ENCODE peak calls at places on chromosome 19, in seven cellular contexts. X is effector memory CD4-positive, alpha-beta T cell; D is mesenchymal stem cell; N is colonic mucosa; I is left ventricle myocardium inferior; Y is IMR-90; M is psoas muscle. G is an unnamed sample. For H3K4me1, the result is how much of the 10 kb centered on the place peaks cover.

GRCh38 chr19:10713317-10713716 is 4.6 kb upstream of the DNM2 start:
- DNase-seq in X (no peak), D (no peak), N (peak), I (no peak), Y (no peak), M (no peak), G (no peak)

GRCh38 chr19:49809155-49809986 is 3.7 kb downstream of the FUZ start:
- DNase-seq in X (peak), D (peak), N (peak), I (peak), Y (no peak), M (peak), G (peak)

GRCh38 chr19:22545751-22546150 is 88.4 kb upstream of the ZNF492 start:
- DNase-seq in X (no peak), D (no peak), N (peak), I (peak), Y (no peak), M (no peak), G (no peak)

GRCh38 chr19:52786078-52786463 is 520 bp downstream of the ZNF600 start:
- DNase-seq in X (no peak), D (no peak), N (no peak), I (no peak), Y (no peak), M (no peak), G (peak)

GRCh38 chr19:32404939-32405430 is 585 bp upstream of the DPY19L3 start:
- DNase-seq in X (no peak), D (no peak), N (peak), I (peak), Y (peak), M (peak), G (no peak)

GRCh38 chr19:11881151-11881800 is 6.3 kb upstream of the ZNF69 start:
- DNase-seq in X (peak), D (peak), N (peak), I (peak), Y (peak), M (no peak), G (peak)

GRCh38 chr19:1734328-1734966 is 18.9 kb upstream of the ONECUT3 start:
- DNase-seq in X (no peak), D (no peak), N (no peak), I (no peak), Y (no peak), M (no peak), G (no peak)

GRCh38 chr19:37221136-37221535 is 3.1 kb downstream of the ZNF383 start:
- DNase-seq in X (no peak), D (no peak), N (no peak), I (no peak), Y (no peak), M (no peak), G (no peak)

GRCh38 chr19:15244808-15245207 is 12.6 kb upstream of the EPHX3 start:
- DNase-seq in X (no peak), D (no peak), N (no peak), I (no peak), Y (no peak), M (no peak), G (no peak)

GRCh38 chr19:35260694-35261304 is 8.0 kb upstream of the USF2 start:
- DNase-seq in X (no peak), D (no peak), N (peak), I (no peak), Y (no peak), M (no peak), G (no peak)

GRCh38 chr19:50531171-50531612 is 17.5 kb upstream of the ASPDH start:
- DNase-seq in X (no peak), D (no peak), N (no peak), I (no peak), Y (no peak), M (no peak), G (no peak)

GRCh38 chr19:35790981-35791813 is 15.8 kb downstream of the ARHGAP33 start:
- DNase-seq in X (no peak), D (no peak), N (no peak), I (no peak), Y (no peak), M (no peak), G (no peak)

GRCh38 chr19:53196777-53197396 is 3.7 kb upstream of the ZNF665 start:
- DNase-seq in X (peak), D (peak), N (peak), I (peak), Y (peak), M (peak), G (peak)

GRCh38 chr19:52566588-52566987 is 3.5 kb upstream of the ZNF701 start:
- DNase-seq in X (no peak), D (peak), N (no peak), I (no peak), Y (peak), M (no peak), G (peak)

GRCh38 chr19:4913996-4914735 is 4.9 kb downstream of the UHRF1 start:
- DNase-seq in X (peak), D (peak), N (no peak), I (no peak), Y (peak), M (no peak), G (no peak)

GRCh38 chr19:4971424-4971793 is 2.5 kb downstream of the KDM4B start:
- DNase-seq in X (no peak), D (peak), N (peak), I (no peak), Y (no peak), M (no peak), G (no peak)

GRCh38 chr19:37127999-37128820 is 44.3 kb downstream of the ZNF585A start:
- DNase-seq in X (no peak), D (no peak), N (no peak), I (no peak), Y (no peak), M (no peak), G (no peak)

GRCh38 chr19:5609881-5610280 is 12.7 kb downstream of the SAFB2 start:
- DNase-seq in X (no peak), D (no peak), N (no peak), I (no peak), Y (no peak), M (peak), G (no peak)

GRCh38 chr19:35733180-35734125 is 8.8 kb downstream of the IGFLR1 start:
- DNase-seq in X (no peak), D (no peak), N (no peak), I (no peak), Y (no peak), M (no peak), G (no peak)

GRCh38 chr19:10238172-10238783 is 7.1 kb upstream of the S1PR2 start:
- DNase-seq in X (no peak), D (peak), N (peak), I (peak), Y (peak), M (peak), G (no peak)

GRCh38 chr19:50204811-50205675 is 1.6 kb downstream of the MYH14 start:
- DNase-seq in X (no peak), D (no peak), N (peak), I (peak), Y (no peak), M (peak), G (no peak)

GRCh38 chr19:11234486-11235075 is 4.8 kb upstream of the ANGPTL8 start:
- DNase-seq in X (no peak), D (no peak), N (no peak), I (no peak), Y (no peak), M (no peak), G (no peak)

GRCh38 chr19:40811478-40812341 is 12.7 kb downstream of the EGLN2 start:
- DNase-seq in X (no peak), D (peak), N (peak), I (no peak), Y (no peak), M (peak), G (no peak)

GRCh38 chr19:22901431-22902130 is 69.5 kb downstream of the ZNF723 start:
- DNase-seq in X (no peak), D (no peak), N (no peak), I (no peak), Y (no peak), M (no peak), G (no peak)

GRCh38 chr19:33699754-33700407 is 78.1 kb downstream of the CHST8 start:
- DNase-seq in X (no peak), D (no peak), N (no peak), I (no peak), Y (no peak), M (no peak), G (no peak)

GRCh38 chr19:7177926-7178325 is 108.4 kb downstream of the ZNF557 start:
- DNase-seq in X (no peak), D (no peak), N (no peak), I (no peak), Y (peak), M (no peak), G (no peak)

GRCh38 chr19:14629557-14629956 is 45.1 kb downstream of the ADGRE3 start:
- DNase-seq in X (no peak), D (no peak), N (no peak), I (no peak), Y (no peak), M (no peak), G (no peak)

GRCh38 chr19:1847684-1848398 is 442 bp downstream of the REXO1 start:
- DNase-seq in X (no peak), D (peak), N (peak), I (no peak), Y (peak), M (no peak), G (peak)

GRCh38 chr19:1941146-1942077 is at the start of gene CSNK1G2:
- DNase-seq in X (no peak), D (no peak), N (no peak), I (no peak), Y (no peak), M (no peak), G (no peak)

GRCh38 chr19:5624154-5624663 is 1.3 kb downstream of the SAFB start:
- DNase-seq in X (no peak), D (peak), N (peak), I (peak), Y (peak), M (peak), G (peak)

GRCh38 chr19:49149652-49150105 is 5.5 kb downstream of the HRC start:
- DNase-seq in X (no peak), D (peak), N (peak), I (peak), Y (peak), M (peak), G (peak)

GRCh38 chr19:50332264-50333038 is 3.3 kb upstream of the KCNC3 start:
- DNase-seq in X (no peak), D (no peak), N (no peak), I (no peak), Y (no peak), M (peak), G (no peak)

GRCh38 chr19:44987148-44987675 is 14.1 kb upstream of the RELB start:
- DNase-seq in X (no peak), D (no peak), N (no peak), I (no peak), Y (no peak), M (no peak), G (no peak)
- H3K4me1 ChIP-seq in X (under half), D (under half), N (under half), I (under half), Y (under half), M (under half), G (under half)

GRCh38 chr19:13066933-13067831 is 35.5 kb downstream of the LYL1 start:
- DNase-seq in X (no peak), D (no peak), N (peak), I (no peak), Y (no peak), M (peak), G (no peak)
- H3K4me1 ChIP-seq in X (under half), D (under half), N (under half), I (half or more), Y (under half), M (half or more), G (under half)

GRCh38 chr19:29815231-29815630 is 3.4 kb downstream of the CCNE1 start:
- DNase-seq in X (no peak), D (no peak), N (no peak), I (no peak), Y (no peak), M (peak), G (no peak)

GRCh38 chr19:29811125-29812079 is at the start of gene CCNE1:
- DNase-seq in X (peak), D (peak), N (peak), I (peak), Y (peak), M (peak), G (peak)

GRCh38 chr19:29812080-29812880 is 489 bp downstream of the CCNE1 start:
- DNase-seq in X (no peak), D (no peak), N (peak), I (peak), Y (no peak), M (peak), G (no peak)

GRCh38 chr19:29813665-29814064 is 1.9 kb downstream of the CCNE1 start:
- DNase-seq in X (no peak), D (no peak), N (no peak), I (no peak), Y (no peak), M (peak), G (no peak)

DNA sequence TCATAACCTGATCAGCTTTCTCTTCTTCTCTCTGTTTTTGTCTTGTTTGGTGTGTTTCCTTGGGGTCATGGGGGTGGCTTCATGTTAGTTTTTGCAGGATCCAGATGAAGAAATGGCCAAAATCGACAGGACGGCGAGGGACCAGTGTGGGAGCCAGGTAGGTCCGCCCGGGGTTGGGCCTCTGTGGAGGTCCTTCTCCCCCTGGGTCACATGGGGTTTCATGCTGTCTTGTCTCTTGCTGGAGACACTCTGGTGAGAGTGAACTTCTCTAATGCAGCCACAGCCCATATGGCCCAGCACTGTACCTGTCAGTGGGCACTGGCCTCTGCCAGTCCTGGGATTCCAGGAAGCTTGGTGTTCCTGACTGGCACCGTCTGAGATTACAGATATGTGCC is 1.1 kb downstream of the CCNE1 start:
- DNase-seq in X (no peak), D (no peak), N (no peak), I (no peak), Y (no peak), M (peak), G (no peak)
- H3K4me1 ChIP-seq in X (under half), D (under half), N (under half), I (under half), Y (under half), M (under half), G (under half)

DNA sequence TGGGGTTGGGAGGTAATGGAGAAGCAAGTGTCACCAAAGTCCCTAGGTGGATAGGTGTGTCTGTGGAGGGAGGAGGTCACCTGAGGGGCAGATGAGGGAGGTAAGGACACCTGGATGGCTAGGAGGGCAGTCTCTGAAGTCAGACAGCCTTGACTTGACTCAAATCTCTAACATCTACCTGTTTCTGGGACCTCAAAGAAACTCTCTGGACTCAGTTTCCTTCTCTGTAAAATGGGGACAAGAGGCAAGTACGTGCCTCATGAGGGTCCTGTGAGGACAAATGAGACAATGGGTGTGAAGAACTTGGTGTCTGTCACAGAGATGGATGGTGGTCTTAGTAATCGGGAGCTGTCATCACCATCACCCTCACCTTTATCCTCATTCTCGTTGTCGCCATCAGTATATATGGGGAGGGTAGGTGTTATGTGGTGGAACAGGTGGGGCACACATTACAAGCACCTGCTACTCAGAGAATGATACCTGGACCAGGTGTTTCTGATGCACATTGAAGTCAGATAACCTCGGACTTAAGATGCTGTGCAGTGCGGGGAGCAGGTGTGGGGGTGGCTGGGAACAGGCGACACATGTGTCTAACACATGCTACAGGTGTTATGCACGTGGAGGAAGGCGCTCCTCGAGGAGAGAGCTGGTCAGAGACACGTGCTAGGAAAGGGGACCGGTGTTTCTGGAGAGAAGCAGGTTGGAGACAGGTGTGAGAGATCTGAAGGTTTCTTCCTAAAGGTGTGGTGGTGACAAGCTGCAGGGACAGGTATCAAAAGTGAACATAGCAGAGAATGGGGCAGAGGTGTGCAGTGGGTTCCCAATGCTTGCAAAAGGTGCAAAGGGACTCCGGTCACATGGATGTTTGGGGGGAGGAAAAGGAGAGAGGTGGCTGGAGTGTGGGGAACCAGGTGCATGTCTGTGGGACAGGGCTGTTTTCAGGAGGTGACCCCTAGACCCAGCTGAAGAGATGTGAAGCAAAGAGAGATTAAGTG is 3.8 kb downstream of the ERFL start:
- DNase-seq in X (no peak), D (no peak), N (no peak), I (no peak), Y (no peak), M (no peak), G (no peak)
- H3K4me1 ChIP-seq in X (under half), D (under half), N (under half), I (under half), Y (under half), M (under half), G (under half)

GRCh38 chr19:648305-648704 is 8.6 kb downstream of the FGF22 start:
- DNase-seq in X (no peak), D (no peak), N (no peak), I (no peak), Y (no peak), M (no peak), G (no peak)

GRCh38 chr19:645912-646797 is 6.5 kb downstream of the FGF22 start:
- DNase-seq in X (no peak), D (no peak), N (no peak), I (no peak), Y (no peak), M (no peak), G (no peak)

GRCh38 chr19:647566-648284 is 8.0 kb downstream of the FGF22 start:
- DNase-seq in X (no peak), D (no peak), N (no peak), I (no peak), Y (no peak), M (no peak), G (no peak)

GRCh38 chr19:648904-649733 is 9.4 kb downstream of the FGF22 start:
- DNase-seq in X (no peak), D (no peak), N (no peak), I (no peak), Y (no peak), M (no peak), G (no peak)

DNA sequence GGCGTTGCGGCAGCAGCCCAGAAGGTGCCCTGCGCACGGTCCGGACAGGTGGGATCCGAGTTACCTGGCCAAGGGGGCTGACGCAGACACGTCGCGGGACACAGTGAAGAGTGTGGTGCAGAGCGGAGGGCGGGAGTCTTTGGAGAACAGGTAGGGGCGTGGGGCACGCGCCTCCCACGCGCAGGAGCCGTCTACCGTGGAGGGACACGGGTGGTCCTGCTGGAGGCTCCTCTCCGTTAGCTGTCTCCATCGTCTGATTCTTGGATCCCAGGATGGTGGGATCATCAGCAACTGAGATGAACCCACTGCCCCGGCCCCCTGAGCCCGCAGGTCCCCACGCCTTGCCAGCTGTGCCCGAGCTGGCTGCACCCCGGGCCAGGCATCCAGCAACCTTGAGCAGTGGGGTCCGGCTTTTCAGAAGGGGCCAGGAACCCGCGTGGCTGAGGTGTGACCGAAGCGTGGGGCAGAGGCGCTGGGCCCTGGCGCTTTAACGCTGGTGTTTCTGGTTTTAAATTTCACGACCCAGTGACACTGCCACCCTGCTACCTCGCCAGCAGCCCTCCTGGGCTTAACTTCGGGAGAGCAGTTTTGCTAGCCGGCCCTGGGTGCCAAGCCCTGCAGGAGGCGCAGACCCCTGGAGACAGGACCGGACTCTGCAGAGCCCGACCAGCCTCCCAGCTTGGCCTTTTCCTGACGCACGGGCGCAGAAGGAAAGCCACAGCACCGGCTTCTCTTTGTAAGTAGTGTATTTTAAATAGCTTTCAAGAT is 7.3 kb downstream of the FGF22 start:
- DNase-seq in X (no peak), D (no peak), N (no peak), I (no peak), Y (no peak), M (no peak), G (no peak)
- H3K4me1 ChIP-seq in X (under half), D (under half), N (under half), I (under half), Y (under half), M (under half), G (under half)

GRCh38 chr19:18373407-18373891 is 12.5 kb upstream of the GDF15 start:
- DNase-seq in X (no peak), D (no peak), N (no peak), I (no peak), Y (no peak), M (no peak), G (no peak)
- H3K4me1 ChIP-seq in X (under half), D (under half), N (under half), I (under half), Y (under half), M (under half), G (under half)

GRCh38 chr19:3176715-3177501 is 1.7 kb upstream of the S1PR4 start:
- DNase-seq in X (peak), D (peak), N (peak), I (no peak), Y (peak), M (no peak), G (no peak)
- H3K4me1 ChIP-seq in X (under half), D (under half), N (under half), I (under half), Y (under half), M (under half), G (under half)

GRCh38 chr19:16369306-16369663 is 44.7 kb downstream of the KLF2 start:
- DNase-seq in X (no peak), D (no peak), N (no peak), I (no peak), Y (no peak), M (no peak), G (no peak)
- H3K4me1 ChIP-seq in X (half or more), D (under half), N (under half), I (half or more), Y (under half), M (under half), G (under half)

GRCh38 chr19:395467-395866 is 13.5 kb downstream of the C2CD4C start:
- DNase-seq in X (no peak), D (no peak), N (no peak), I (no peak), Y (no peak), M (no peak), G (no peak)
- H3K4me1 ChIP-seq in X (under half), D (under half), N (under half), I (under half), Y (under half), M (under half), G (under half)

GRCh38 chr19:8307400-8307964 is 676 bp downstream of the CD320 start:
- DNase-seq in X (no peak), D (no peak), N (peak), I (no peak), Y (no peak), M (no peak), G (no peak)

GRCh38 chr19:8310342-8311055 is 2.3 kb upstream of the CD320 start:
- DNase-seq in X (no peak), D (no peak), N (peak), I (no peak), Y (no peak), M (peak), G (no peak)

GRCh38 chr19:8308891-8309291 is 733 bp upstream of the CD320 start:
- DNase-seq in X (no peak), D (no peak), N (peak), I (peak), Y (no peak), M (peak), G (no peak)

GRCh38 chr19:8306235-8307054 is 1.7 kb downstream of the CD320 start:
- DNase-seq in X (no peak), D (no peak), N (peak), I (no peak), Y (no peak), M (peak), G (no peak)

GRCh38 chr19:8307965-8308866 is at the start of gene CD320:
- DNase-seq in X (peak), D (peak), N (peak), I (peak), Y (peak), M (peak), G (peak)
- H3K4me1 ChIP-seq in X (under half), D (under half), N (under half), I (half or more), Y (under half), M (under half), G (under half)

G was measured in endothelial cell of umbilical vein.